ENCODE peak calls at places on chromosomes 11 and 22, in five cellular contexts. One of them, this sample, is unnamed. For H3K9me3, the result is how much of the 10 kb centered on the place peaks cover.

GRCh38 chr11:64296236-64296635 is 3.9 kb upstream of the CATSPERZ start:
- DNase-seq in CD4-positive, CD25-positive, alpha-beta regulatory T cell: no peak
- DNase-seq in K562: no peak
- DNase-seq in lung: no peak
- DNase-seq in mammary epithelial cell: no peak
- DNase-seq in this sample: no peak

GRCh38 chr11:41779401-41779960 is 320.0 kb upstream of the LRRC4C start:
- DNase-seq in CD4-positive, CD25-positive, alpha-beta regulatory T cell: no peak
- DNase-seq in mammary epithelial cell: no peak
- DNase-seq in lung: no peak
- DNase-seq in K562: no peak
- DNase-seq in this sample: no peak

GRCh38 chr22:36257948-36258674 is 5.2 kb downstream of the APOL1 start:
- DNase-seq in CD4-positive, CD25-positive, alpha-beta regulatory T cell: no peak
- DNase-seq in lung: no peak
- DNase-seq in K562: no peak
- DNase-seq in mammary epithelial cell: no peak
- DNase-seq in this sample: no peak

GRCh38 chr11:46003647-46004046 is 81.2 kb downstream of the LARGE2 start:
- DNase-seq in lung: no peak
- DNase-seq in CD4-positive, CD25-positive, alpha-beta regulatory T cell: no peak
- DNase-seq in mammary epithelial cell: peak
- DNase-seq in K562: no peak
- DNase-seq in this sample: no peak

GRCh38 chr11:81874627-81875026 is 859.0 kb downstream of the FAM181B start:
- DNase-seq in lung: no peak
- DNase-seq in mammary epithelial cell: no peak
- DNase-seq in K562: no peak
- DNase-seq in CD4-positive, CD25-positive, alpha-beta regulatory T cell: no peak
- DNase-seq in this sample: no peak

GRCh38 chr11:8650401-8650990 is 32.0 kb downstream of the TRIM66 start:
- DNase-seq in mammary epithelial cell: no peak
- DNase-seq in K562: no peak
- DNase-seq in CD4-positive, CD25-positive, alpha-beta regulatory T cell: no peak
- DNase-seq in lung: no peak
- DNase-seq in this sample: no peak

GRCh38 chr11:13929551-13929950 is 33.0 kb upstream of the SPON1 start:
- DNase-seq in CD4-positive, CD25-positive, alpha-beta regulatory T cell: no peak
- DNase-seq in mammary epithelial cell: no peak
- DNase-seq in lung: no peak
- DNase-seq in K562: no peak
- DNase-seq in this sample: no peak

GRCh38 chr11:120904116-120904515 is 119.8 kb upstream of the TBCEL start:
- DNase-seq in lung: no peak
- DNase-seq in CD4-positive, CD25-positive, alpha-beta regulatory T cell: no peak
- DNase-seq in K562: no peak
- DNase-seq in mammary epithelial cell: no peak
- DNase-seq in this sample: no peak

GRCh38 chr11:60788401-60789110 is 3.4 kb downstream of the MS4A10 start:
- DNase-seq in K562: no peak
- DNase-seq in mammary epithelial cell: no peak
- DNase-seq in CD4-positive, CD25-positive, alpha-beta regulatory T cell: no peak
- DNase-seq in lung: no peak
- DNase-seq in this sample: no peak

GRCh38 chr11:30960387-30960992 is 374.3 kb upstream of the MPPED2 start:
- DNase-seq in lung: no peak
- DNase-seq in mammary epithelial cell: no peak
- DNase-seq in K562: no peak
- DNase-seq in CD4-positive, CD25-positive, alpha-beta regulatory T cell: no peak
- DNase-seq in this sample: no peak

GRCh38 chr11:119337581-119338317 is 2.9 kb downstream of the C1QTNF5 start:
- DNase-seq in K562: peak
- DNase-seq in lung: no peak
- DNase-seq in mammary epithelial cell: no peak
- DNase-seq in CD4-positive, CD25-positive, alpha-beta regulatory T cell: no peak
- DNase-seq in this sample: no peak

GRCh38 chr11:111429066-111429506 is 50.0 kb upstream of the POU2AF1 start:
- DNase-seq in lung: peak
- DNase-seq in CD4-positive, CD25-positive, alpha-beta regulatory T cell: no peak
- DNase-seq in mammary epithelial cell: peak
- DNase-seq in K562: peak
- DNase-seq in this sample: peak

GRCh38 chr11:65900125-65900898 is at the start of gene FOSL1:
- DNase-seq in lung: peak
- DNase-seq in CD4-positive, CD25-positive, alpha-beta regulatory T cell: peak
- DNase-seq in mammary epithelial cell: peak
- DNase-seq in K562: peak
- DNase-seq in this sample: peak

GRCh38 chr11:110971110-110971509 is 258.9 kb upstream of the ARHGAP20 start:
- DNase-seq in lung: no peak
- DNase-seq in mammary epithelial cell: peak
- DNase-seq in K562: no peak
- DNase-seq in CD4-positive, CD25-positive, alpha-beta regulatory T cell: no peak
- DNase-seq in this sample: no peak

GRCh38 chr11:57205046-57205671 is 23.4 kb downstream of the LRRC55 start:
- DNase-seq in CD4-positive, CD25-positive, alpha-beta regulatory T cell: no peak
- DNase-seq in mammary epithelial cell: peak
- DNase-seq in K562: no peak
- DNase-seq in lung: no peak
- DNase-seq in this sample: no peak

GRCh38 chr11:115580927-115581680 is 76.9 kb upstream of the CADM1 start:
- DNase-seq in K562: no peak
- DNase-seq in CD4-positive, CD25-positive, alpha-beta regulatory T cell: no peak
- DNase-seq in lung: no peak
- DNase-seq in mammary epithelial cell: peak
- DNase-seq in this sample: no peak

GRCh38 chr22:48096846-48097665 is 1334.6 kb downstream of the TBC1D22A start:
- DNase-seq in mammary epithelial cell: no peak
- DNase-seq in lung: no peak
- DNase-seq in K562: no peak
- DNase-seq in CD4-positive, CD25-positive, alpha-beta regulatory T cell: no peak
- DNase-seq in this sample: no peak
- H3K9me3 ChIP-seq in mammary epithelial cell: under half
- H3K9me3 ChIP-seq in lung: under half
- H3K9me3 ChIP-seq in K562: under half
- H3K9me3 ChIP-seq in CD4-positive, CD25-positive, alpha-beta regulatory T cell: under half
- H3K9me3 ChIP-seq in this sample: under half

GRCh38 chr11:55634813-55635212 is at the start of gene OR4P4:
- DNase-seq in mammary epithelial cell: no peak
- DNase-seq in K562: no peak
- DNase-seq in lung: no peak
- DNase-seq in CD4-positive, CD25-positive, alpha-beta regulatory T cell: no peak
- DNase-seq in this sample: no peak
- H3K9me3 ChIP-seq in mammary epithelial cell: under half
- H3K9me3 ChIP-seq in K562: under half
- H3K9me3 ChIP-seq in lung: under half
- H3K9me3 ChIP-seq in CD4-positive, CD25-positive, alpha-beta regulatory T cell: under half
- H3K9me3 ChIP-seq in this sample: under half

GRCh38 chr22:48829908-48830307 is 997.8 kb downstream of the BRD1 start:
- DNase-seq in mammary epithelial cell: no peak
- DNase-seq in lung: no peak
- DNase-seq in CD4-positive, CD25-positive, alpha-beta regulatory T cell: no peak
- DNase-seq in K562: no peak
- DNase-seq in this sample: no peak

GRCh38 chr22:48828688-48829087 is 999.0 kb downstream of the BRD1 start:
- DNase-seq in CD4-positive, CD25-positive, alpha-beta regulatory T cell: no peak
- DNase-seq in K562: no peak
- DNase-seq in mammary epithelial cell: no peak
- DNase-seq in lung: no peak
- DNase-seq in this sample: no peak

GRCh38 chr22:48827228-48827810 is 1000.4 kb downstream of the BRD1 start:
- DNase-seq in lung: no peak
- DNase-seq in mammary epithelial cell: no peak
- DNase-seq in K562: no peak
- DNase-seq in CD4-positive, CD25-positive, alpha-beta regulatory T cell: no peak
- DNase-seq in this sample: no peak

GRCh38 chr22:48826546-48826945 is 1001.1 kb downstream of the BRD1 start:
- DNase-seq in K562: no peak
- DNase-seq in lung: no peak
- DNase-seq in CD4-positive, CD25-positive, alpha-beta regulatory T cell: no peak
- DNase-seq in mammary epithelial cell: no peak
- DNase-seq in this sample: no peak

GRCh38 chr22:48827904-48828555 is 999.6 kb downstream of the BRD1 start:
- DNase-seq in K562: no peak
- DNase-seq in mammary epithelial cell: no peak
- DNase-seq in CD4-positive, CD25-positive, alpha-beta regulatory T cell: no peak
- DNase-seq in lung: no peak
- DNase-seq in this sample: no peak
- H3K9me3 ChIP-seq in K562: under half
- H3K9me3 ChIP-seq in mammary epithelial cell: under half
- H3K9me3 ChIP-seq in CD4-positive, CD25-positive, alpha-beta regulatory T cell: under half
- H3K9me3 ChIP-seq in lung: under half
- H3K9me3 ChIP-seq in this sample: under half

GRCh38 chr22:49394116-49394785 is 433.4 kb downstream of the BRD1 start:
- DNase-seq in CD4-positive, CD25-positive, alpha-beta regulatory T cell: no peak
- DNase-seq in mammary epithelial cell: no peak
- DNase-seq in lung: no peak
- DNase-seq in K562: no peak
- DNase-seq in this sample: no peak
- H3K9me3 ChIP-seq in CD4-positive, CD25-positive, alpha-beta regulatory T cell: under half
- H3K9me3 ChIP-seq in mammary epithelial cell: half or more
- H3K9me3 ChIP-seq in lung: under half
- H3K9me3 ChIP-seq in K562: under half
- H3K9me3 ChIP-seq in this sample: under half

GRCh38 chr22:40218152-40218551 is 40.4 kb downstream of the TNRC6B start:
- DNase-seq in lung: no peak
- DNase-seq in K562: no peak
- DNase-seq in mammary epithelial cell: no peak
- DNase-seq in CD4-positive, CD25-positive, alpha-beta regulatory T cell: no peak
- DNase-seq in this sample: no peak

GRCh38 chr22:40224702-40225101 is 47.0 kb downstream of the TNRC6B start:
- DNase-seq in CD4-positive, CD25-positive, alpha-beta regulatory T cell: no peak
- DNase-seq in mammary epithelial cell: no peak
- DNase-seq in lung: no peak
- DNase-seq in K562: no peak
- DNase-seq in this sample: peak

GRCh38 chr22:40218723-40219294 is 41.1 kb downstream of the TNRC6B start:
- DNase-seq in K562: no peak
- DNase-seq in CD4-positive, CD25-positive, alpha-beta regulatory T cell: no peak
- DNase-seq in lung: no peak
- DNase-seq in mammary epithelial cell: no peak
- DNase-seq in this sample: no peak

GRCh38 chr22:40220316-40221054 is 42.8 kb downstream of the TNRC6B start:
- DNase-seq in mammary epithelial cell: peak
- DNase-seq in K562: no peak
- DNase-seq in CD4-positive, CD25-positive, alpha-beta regulatory T cell: no peak
- DNase-seq in lung: no peak
- DNase-seq in this sample: no peak

GRCh38 chr22:40221055-40221414 is 43.3 kb downstream of the TNRC6B start:
- DNase-seq in lung: no peak
- DNase-seq in K562: no peak
- DNase-seq in mammary epithelial cell: no peak
- DNase-seq in CD4-positive, CD25-positive, alpha-beta regulatory T cell: no peak
- DNase-seq in this sample: no peak
- H3K9me3 ChIP-seq in lung: under half
- H3K9me3 ChIP-seq in K562: under half
- H3K9me3 ChIP-seq in mammary epithelial cell: under half
- H3K9me3 ChIP-seq in CD4-positive, CD25-positive, alpha-beta regulatory T cell: under half
- H3K9me3 ChIP-seq in this sample: under half

GRCh38 chr22:47421846-47422245 is 659.4 kb downstream of the TBC1D22A start:
- DNase-seq in mammary epithelial cell: no peak
- DNase-seq in CD4-positive, CD25-positive, alpha-beta regulatory T cell: no peak
- DNase-seq in lung: no peak
- DNase-seq in K562: no peak
- DNase-seq in this sample: no peak

GRCh38 chr22:47420211-47420610 is 657.8 kb downstream of the TBC1D22A start:
- DNase-seq in K562: no peak
- DNase-seq in mammary epithelial cell: no peak
- DNase-seq in lung: no peak
- DNase-seq in CD4-positive, CD25-positive, alpha-beta regulatory T cell: no peak
- DNase-seq in this sample: no peak

GRCh38 chr22:47422736-47423135 is 660.3 kb downstream of the TBC1D22A start:
- DNase-seq in lung: no peak
- DNase-seq in mammary epithelial cell: no peak
- DNase-seq in CD4-positive, CD25-positive, alpha-beta regulatory T cell: no peak
- DNase-seq in K562: no peak
- DNase-seq in this sample: no peak

GRCh38 chr22:47423266-47423665 is 660.8 kb downstream of the TBC1D22A start:
- DNase-seq in mammary epithelial cell: no peak
- DNase-seq in K562: no peak
- DNase-seq in lung: no peak
- DNase-seq in CD4-positive, CD25-positive, alpha-beta regulatory T cell: no peak
- DNase-seq in this sample: no peak

DNA sequence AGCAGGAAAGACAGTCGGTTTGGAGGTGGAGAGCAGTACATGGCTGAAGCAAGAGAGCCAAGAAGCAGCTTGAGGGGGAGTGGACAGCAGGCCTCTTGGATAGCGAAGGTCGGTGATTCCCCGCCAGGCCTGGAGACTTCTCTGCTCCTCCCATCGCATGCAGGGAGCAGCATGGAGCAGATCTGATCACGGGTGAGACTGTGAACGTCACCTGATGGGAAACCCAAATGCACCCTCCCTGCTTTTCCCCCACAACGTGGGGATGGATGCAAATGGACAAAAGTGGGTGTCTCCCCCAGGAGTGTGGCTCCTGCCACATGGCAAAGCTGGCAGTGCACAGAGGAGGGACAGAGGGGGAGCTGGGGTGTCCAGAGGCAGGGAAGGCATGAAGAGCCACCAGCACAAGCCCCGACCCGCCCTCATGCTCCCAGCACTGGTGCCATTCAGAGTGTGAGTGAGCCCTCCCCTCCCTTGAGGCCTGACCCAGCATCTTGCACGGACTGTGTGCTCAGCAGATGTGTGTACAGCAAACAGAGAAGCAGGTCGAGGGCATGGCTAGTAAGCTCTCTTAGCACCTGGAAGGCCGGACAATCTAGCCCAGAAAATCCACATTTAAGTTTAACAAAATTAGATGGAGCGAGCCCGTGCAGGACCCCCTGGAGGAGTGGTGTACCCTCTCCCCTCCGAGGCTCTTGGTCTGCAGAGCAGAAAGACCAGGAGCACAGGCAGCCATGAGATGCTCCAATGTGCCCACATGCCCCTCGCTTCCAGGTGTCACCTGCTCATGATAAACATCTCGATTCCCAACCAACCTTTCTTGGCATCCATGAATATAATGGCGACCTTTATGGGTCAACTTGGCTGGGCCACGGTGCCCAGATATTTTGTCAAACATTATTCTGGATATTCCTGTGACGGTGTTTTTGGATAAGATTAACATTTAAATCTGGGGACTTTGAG is 661.7 kb downstream of the TBC1D22A start:
- DNase-seq in CD4-positive, CD25-positive, alpha-beta regulatory T cell: no peak
- DNase-seq in K562: no peak
- DNase-seq in lung: no peak
- DNase-seq in mammary epithelial cell: no peak
- DNase-seq in this sample: no peak
- H3K9me3 ChIP-seq in CD4-positive, CD25-positive, alpha-beta regulatory T cell: under half
- H3K9me3 ChIP-seq in K562: under half
- H3K9me3 ChIP-seq in lung: under half
- H3K9me3 ChIP-seq in mammary epithelial cell: under half
- H3K9me3 ChIP-seq in this sample: under half

GRCh38 chr11:3115321-3115720 is 49.8 kb downstream of the OSBPL5 start:
- DNase-seq in mammary epithelial cell: no peak
- DNase-seq in K562: no peak
- DNase-seq in CD4-positive, CD25-positive, alpha-beta regulatory T cell: no peak
- DNase-seq in lung: no peak
- DNase-seq in this sample: no peak
- H3K9me3 ChIP-seq in mammary epithelial cell: under half
- H3K9me3 ChIP-seq in K562: under half
- H3K9me3 ChIP-seq in CD4-positive, CD25-positive, alpha-beta regulatory T cell: under half
- H3K9me3 ChIP-seq in lung: under half
- H3K9me3 ChIP-seq in this sample: under half

This sample was measured in CD4-positive, alpha-beta T cell.